ENCODE peak calls at places on chromosomes 5 and 9, in eight cellular contexts. R, U, D, S, O, A, Z and L are unnamed samples.

GRCh38 chr5:146440870-146441495 is 6.2 kb upstream of the TCERG1 start:
- ATAC-seq in R (peak), U (no peak), D (no peak), S (no peak), O (no peak), A (no peak), Z (no peak), L (no peak)

GRCh38 chr5:143102414-143102813 is 301.1 kb downstream of the NR3C1 start:
- ATAC-seq in R (no peak), U (no peak), D (no peak), S (no peak), O (no peak), A (peak), Z (no peak), L (no peak)

GRCh38 chr5:104538835-104539234 is 976.2 kb upstream of the NUDT12 start:
- ATAC-seq in R (no peak), U (peak), D (no peak), S (no peak), O (no peak), A (no peak), Z (no peak), L (no peak)

GRCh38 chr5:172823840-172824362 is 10.2 kb upstream of the ERGIC1 start:
- ATAC-seq in R (no peak), U (no peak), D (no peak), S (no peak), O (no peak), A (no peak), Z (no peak), L (no peak)

GRCh38 chr5:88128813-88129212 is 139.8 kb downstream of the TMEM161B start:
- ATAC-seq in R (no peak), U (no peak), D (no peak), S (no peak), O (no peak), A (no peak), Z (no peak), L (no peak)

GRCh38 chr9:121824651-121825480 is 173.4 kb downstream of the DAB2IP start:
- ATAC-seq in R (peak), U (peak), D (no peak), S (no peak), O (no peak), A (no peak), Z (no peak), L (no peak)

GRCh38 chr5:180166168-180166567 is 42.8 kb downstream of the RASGEF1C start:
- ATAC-seq in R (no peak), U (peak), D (no peak), S (no peak), O (no peak), A (no peak), Z (no peak), L (no peak)

GRCh38 chr5:115888027-115888426 is 46.3 kb downstream of the AP3S1 start:
- ATAC-seq in R (peak), U (peak), D (no peak), S (no peak), O (no peak), A (peak), Z (no peak), L (no peak)

GRCh38 chr9:107954303-107954702 is 464.7 kb upstream of the KLF4 start:
- ATAC-seq in R (no peak), U (peak), D (peak), S (no peak), O (no peak), A (no peak), Z (no peak), L (no peak)